ENCODE peak calls at places on chromosomes 12 and 14, in six cellular contexts. W, B, V, E, J and Q are unnamed samples.

GRCh38 chr14:23828001-23828400 is 125.6 kb upstream of the DHRS4 start:
- DNase-seq in V (no peak), J (no peak), W (no peak), B (no peak), E (no peak), Q (no peak)

GRCh38 chr12:104643921-104644669 is 187.3 kb downstream of the CHST11 start:
- DNase-seq in E (no peak), V (no peak), J (no peak), W (no peak), B (peak; percentile 83), Q (no peak)

GRCh38 chr12:109114644-109115043 is 1.7 kb upstream of the ACACB start:
- DNase-seq in V (no peak), B (no peak), J (no peak), E (no peak), W (no peak), Q (no peak)

GRCh38 chr14:80979951-80980350 is 24.5 kb downstream of the TSHR start:
- DNase-seq in W (no peak), B (no peak), E (no peak), V (no peak), J (no peak), Q (no peak)

GRCh38 chr12:64042901-64043300 is 179.2 kb downstream of the KICS2 start:
- DNase-seq in J (peak; percentile 69), V (peak; percentile 49), E (no peak), W (no peak), B (no peak), Q (no peak)

GRCh38 chr12:115000038-115000437 is 316.1 kb upstream of the TBX3 start:
- DNase-seq in J (no peak), V (no peak), B (peak; percentile 76), W (no peak), E (no peak), Q (no peak)

GRCh38 chr12:14982562-14982961 is 9.7 kb downstream of the PDE6H start:
- DNase-seq in B (no peak), W (no peak), J (no peak), E (no peak), V (no peak), Q (no peak)

GRCh38 chr12:104490850-104491249 is 34.1 kb downstream of the CHST11 start:
- DNase-seq in J (no peak), W (no peak), V (no peak), E (no peak), B (no peak), Q (no peak)

GRCh38 chr12:47356129-47356622 is 276.4 kb upstream of the AMIGO2 start:
- DNase-seq in V (no peak), W (no peak), E (no peak), J (no peak), B (peak; percentile 61), Q (no peak)

GRCh38 chr14:69877492-69877891 is 1.7 kb upstream of the SMOC1 start:
- DNase-seq in V (no peak), W (no peak), E (no peak), J (no peak), B (peak; percentile 30), Q (no peak)

GRCh38 chr12:19248929-19249602 is 119.5 kb downstream of the PLEKHA5 start:
- DNase-seq in J (no peak), W (no peak), E (no peak), B (no peak), V (no peak), Q (no peak)

GRCh38 chr14:49977126-49977841 is 84.4 kb downstream of the ARF6 start:
- DNase-seq in V (no peak), J (no peak), W (no peak), B (peak; percentile 76), E (no peak), Q (no peak)

GRCh38 chr12:71071466-71072097 is 86.2 kb downstream of the TSPAN8 start:
- DNase-seq in J (no peak), B (no peak), V (no peak), W (no peak), E (no peak), Q (no peak)

GRCh38 chr12:26630546-26631027 is 202.4 kb downstream of the ITPR2 start:
- DNase-seq in B (no peak), E (no peak), J (no peak), W (no peak), V (peak; percentile 62), Q (peak; percentile 95)

GRCh38 chr12:131817241-131817640 is 11.0 kb upstream of the MMP17 start:
- DNase-seq in B (no peak), V (no peak), E (no peak), J (no peak), W (no peak), Q (no peak)

GRCh38 chr12:14365294-14366210 is at the start of gene ATF7IP:
- DNase-seq in E (peak; percentile 88), J (peak; percentile 94), V (peak; percentile 88), W (peak; percentile 90), B (peak; percentile 98), Q (peak; percentile 90)

GRCh38 chr14:92584221-92584620 is 70.6 kb downstream of the RIN3 start:
- DNase-seq in E (no peak), V (no peak), B (no peak), W (no peak), J (no peak), Q (no peak)

GRCh38 chr12:116444590-116444943 is 114.6 kb upstream of the MAP1LC3B2 start:
- DNase-seq in W (no peak), B (no peak), V (no peak), J (no peak), E (no peak), Q (no peak)

GRCh38 chr14:103543721-103544626 is 15.0 kb downstream of the TRMT61A start:
- DNase-seq in B (no peak), V (no peak), J (no peak), E (no peak), W (peak; percentile 81), Q (no peak)

GRCh38 chr12:109702126-109702841 is 11.3 kb upstream of the FAM222A start:
- DNase-seq in V (no peak), E (no peak), B (no peak), W (no peak), J (no peak), Q (no peak)

GRCh38 chr12:104877107-104877705 is 80.9 kb downstream of the SLC41A2 start:
- DNase-seq in J (peak; percentile 22), E (peak; percentile 4), W (peak; percentile 5), V (no peak), B (peak; percentile 46), Q (no peak)